ENCODE peak calls at places on chromosomes 7 and 10, in seven cellular contexts. G, S, E, N, I, A and D are unnamed samples.

GRCh38 chr7:143321734-143322133 is 5.8 kb downstream of the CLCN1 start:
- DNase-seq in G (peak; percentile 27), S (no peak), A (no peak), I (peak; percentile 58), N (peak; percentile 26), E (no peak), D (peak; percentile 49)

GRCh38 chr10:17200885-17201164 is 647 bp downstream of the TRDMT1 start:
- DNase-seq in S (no peak), N (peak; percentile 67), E (peak; percentile 24), A (peak; percentile 42), I (peak; percentile 65), G (peak; percentile 68), D (peak; percentile 79)

GRCh38 chr7:2824678-2825461 is 19.2 kb downstream of the GNA12 start:
- DNase-seq in G (peak; percentile 34), I (no peak), N (no peak), E (no peak), A (no peak), S (no peak), D (no peak)

GRCh38 chr10:61136151-61136550 is 192.2 kb upstream of the RHOBTB1 start:
- DNase-seq in E (peak; percentile 9), S (no peak), G (peak; percentile 77), A (peak; percentile 34), N (peak; percentile 41), I (no peak), D (peak; percentile 41)

GRCh38 chr7:100169147-100169850 is 882 bp upstream of the GAL3ST4 start:
- DNase-seq in S (no peak), G (no peak), A (no peak), E (no peak), I (no peak), N (no peak), D (peak; percentile 48)

GRCh38 chr7:11082552-11083213 is 109.0 kb downstream of the PHF14 start:
- DNase-seq in A (peak; percentile 14), N (no peak), E (no peak), I (no peak), S (no peak), G (peak; percentile 4), D (no peak)

GRCh38 chr7:149093228-149093627 is 2.7 kb upstream of the ZNF786 start:
- DNase-seq in G (no peak), E (no peak), A (no peak), N (no peak), S (no peak), I (no peak), D (no peak)

GRCh38 chr7:23470290-23471089 is at the start of gene IGF2BP3:
- DNase-seq in A (peak; percentile 97), N (peak; percentile 98), S (peak; percentile 96), E (no peak), I (no peak), G (peak; percentile 84), D (peak; percentile 99)

GRCh38 chr7:146772581-146772980 is 656.0 kb downstream of the CNTNAP2 start:
- DNase-seq in E (no peak), A (no peak), S (no peak), N (no peak), I (no peak), G (no peak), D (peak; percentile 18)

GRCh38 chr7:155066417-155066950 is 3.6 kb upstream of the HTR5A start:
- DNase-seq in E (peak; percentile 77), G (peak; percentile 77), A (peak; percentile 74), N (peak; percentile 88), S (peak; percentile 92), I (no peak), D (peak; percentile 62)

GRCh38 chr7:95865716-95866371 is 93.5 kb downstream of the DYNC1I1 start:
- DNase-seq in N (peak; percentile 59), I (no peak), S (no peak), G (peak; percentile 16), E (peak; percentile 26), A (peak; percentile 17), D (peak; percentile 89)

GRCh38 chr10:81866753-81867152 is 8.2 kb upstream of the NRG3 start:
- DNase-seq in A (no peak), E (no peak), N (no peak), I (no peak), G (peak; percentile 82), S (no peak), D (peak; percentile 40)

GRCh38 chr7:55158541-55158940 is 139.7 kb downstream of the EGFR start:
- DNase-seq in I (no peak), S (no peak), A (peak; percentile 66), G (peak; percentile 42), N (peak; percentile 64), E (peak; percentile 49), D (no peak)

GRCh38 chr7:33250421-33250827 is 121.1 kb downstream of the BBS9 start:
- DNase-seq in N (peak; percentile 7), I (no peak), E (peak; percentile 61), S (no peak), A (peak; percentile 90), G (no peak), D (no peak)

GRCh38 chr10:12733271-12733670 is 268.2 kb downstream of the CCDC3 start:
- DNase-seq in A (no peak), S (no peak), G (no peak), E (no peak), I (no peak), N (no peak), D (no peak)

GRCh38 chr10:11551915-11552602 is 59.4 kb downstream of the USP6NL start:
- DNase-seq in G (peak; percentile 95), S (no peak), I (no peak), A (peak; percentile 97), N (peak; percentile 83), E (peak; percentile 69), D (peak; percentile 81)

GRCh38 chr10:103889121-103889720 is 28.8 kb downstream of the STN1 start:
- DNase-seq in G (no peak), A (no peak), N (no peak), S (no peak), I (no peak), E (no peak), D (no peak)

GRCh38 chr10:102660891-102661613 is 16.8 kb downstream of the TRIM8 start:
- DNase-seq in N (no peak), I (no peak), E (peak; percentile 81), A (peak; percentile 64), G (peak; percentile 28), S (no peak), D (peak; percentile 94)

GRCh38 chr7:70696139-70696782 is 435.7 kb upstream of the GALNT17 start:
- DNase-seq in I (no peak), N (peak; percentile 42), G (peak; percentile 85), E (peak; percentile 24), S (no peak), A (peak; percentile 45), D (peak; percentile 36)

GRCh38 chr10:103445767-103446567 is 6.2 kb downstream of the CALHM2 start:
- DNase-seq in N (peak; percentile 76), G (no peak), S (no peak), A (no peak), I (peak; percentile 91), E (peak; percentile 86), D (no peak)

GRCh38 chr7:128833148-128833938 is 3.1 kb downstream of the FLNC start:
- DNase-seq in I (peak; percentile 86), N (peak; percentile 88), E (peak; percentile 81), A (peak; percentile 90), S (peak; percentile 18), G (peak; percentile 42), D (no peak)